ENCODE peak calls at places on chromosome 16, in four cellular contexts. Y is Caco-2, L is pancreas, J is mucosa of descending colon. F is an unnamed sample.

GRCh38 chr16:49739381-49739780 is 116.5 kb downstream of the ZNF423 start:
- DNase-seq in L (no peak), Y (no peak), J (no peak), F (no peak)

GRCh38 chr16:86887416-86887815 is 309.1 kb downstream of the FOXL1 start:
- DNase-seq in J (no peak), Y (no peak), L (no peak), F (no peak)

GRCh38 chr16:81451753-81452680 is 7.4 kb downstream of the CMIP start:
- DNase-seq in Y (no peak), L (no peak), J (peak; percentile 79), F (peak; percentile 44)

GRCh38 chr16:51393381-51394005 is 242.4 kb upstream of the SALL1 start:
- DNase-seq in L (no peak), J (no peak), Y (no peak), F (no peak)

GRCh38 chr16:67000384-67001158 is 12.2 kb downstream of the CES4A start:
- DNase-seq in Y (no peak), L (peak; percentile 79), J (peak; percentile 60), F (peak; percentile 76)

GRCh38 chr16:23333962-23334361 is 31.9 kb downstream of the SCNN1B start:
- DNase-seq in L (no peak), J (no peak), Y (no peak), F (no peak)

GRCh38 chr16:83954577-83955016 is 1.6 kb downstream of the OSGIN1 start:
- DNase-seq in Y (peak; percentile 87), L (no peak), J (peak; percentile 68), F (peak; percentile 70)

GRCh38 chr16:30104492-30104891 is 8.5 kb upstream of the YPEL3 start:
- DNase-seq in L (no peak), Y (peak; percentile 89), J (no peak), F (no peak)

DNA sequence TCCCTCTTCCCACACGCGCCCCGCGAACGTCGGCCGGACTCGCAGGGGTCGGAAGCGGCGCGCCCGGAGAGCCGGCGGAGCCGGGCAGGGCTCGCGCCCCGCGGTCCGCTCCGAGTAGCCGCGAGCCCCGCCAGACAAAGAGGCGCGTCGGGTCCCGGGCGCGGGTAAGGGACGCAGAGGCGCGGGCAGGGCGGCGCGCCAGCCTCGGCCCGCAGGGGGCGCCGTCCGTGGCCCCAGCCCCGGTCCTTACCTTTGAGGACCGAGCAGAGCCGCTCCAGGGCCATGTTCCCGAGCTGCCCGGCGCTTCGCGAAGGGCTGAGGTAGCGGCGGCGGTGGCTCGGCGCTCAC is 442 bp downstream of the NETO2 start:
- DNase-seq in J (peak; percentile 72), Y (peak; percentile 67), L (peak; percentile 80), F (peak; percentile 74)
- H3K4me3 ChIP-seq in J (peak overlapping the region; percentile 31), Y (peak overlapping the region; percentile 79), L (peak overlapping the region; percentile 39), F (peak overlapping the region; percentile 60)

GRCh38 chr16:31489616-31490584 is 7.0 kb downstream of the SLC5A2 start:
- DNase-seq in J (no peak), Y (no peak), L (no peak), F (no peak)

GRCh38 chr16:31491778-31492418 is 9.0 kb downstream of the SLC5A2 start:
- DNase-seq in J (no peak), Y (no peak), L (no peak), F (no peak)

GRCh38 chr16:31488630-31489564 is 6.0 kb downstream of the SLC5A2 start:
- DNase-seq in L (peak; percentile 70), Y (no peak), J (no peak), F (no peak)

GRCh38 chr16:31496670-31497069 is 11.5 kb downstream of the RUSF1 start:
- DNase-seq in J (no peak), Y (no peak), L (no peak), F (no peak)

DNA sequence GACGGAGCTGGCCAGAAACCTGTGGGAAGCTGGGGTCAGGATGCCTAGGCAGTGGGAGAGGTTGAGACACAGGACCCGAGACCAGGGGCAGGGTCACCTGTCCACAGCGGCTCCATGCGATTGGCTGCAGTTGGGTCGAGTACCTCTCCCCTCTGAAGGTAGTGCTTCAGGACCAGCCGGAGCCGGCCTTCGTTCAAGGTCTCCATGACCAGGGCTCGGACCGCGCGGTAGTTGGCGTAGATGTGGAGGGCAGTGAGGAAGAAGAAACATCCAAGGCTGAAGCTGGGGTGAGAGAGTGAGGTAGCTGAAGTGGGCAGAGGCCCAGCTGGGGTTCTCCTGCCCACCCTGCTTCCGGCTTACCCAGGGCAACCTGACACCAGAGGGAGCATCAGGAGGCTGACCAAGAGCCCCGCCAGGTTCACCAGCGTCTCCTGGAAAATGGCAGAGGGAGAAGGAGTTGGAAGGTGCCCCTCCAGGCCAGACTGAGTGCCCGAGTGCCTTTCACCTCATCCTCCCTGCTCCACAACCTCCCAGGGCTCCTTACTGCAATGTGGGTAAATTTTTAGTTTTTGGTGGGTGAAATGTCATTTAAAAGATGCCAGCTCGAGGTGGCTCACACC is 10.7 kb downstream of the SLC5A2 start:
- DNase-seq in Y (no peak), J (no peak), L (no peak), F (no peak)
- H3K36me3 ChIP-seq in Y (peaks cover 2% of the 10 kb centered on the region), J (no peaks in the 10 kb centered on the region), L (peaks cover 4% of the 10 kb centered on the region), F (no peaks in the 10 kb centered on the region)

GRCh38 chr16:19851476-19851875 is 33.2 kb downstream of the GPRC5B start:
- DNase-seq in L (peak; percentile 40), Y (no peak), J (no peak), F (no peak)
- H3K4me3 ChIP-seq in L (no peak overlapping the region), Y (no peak overlapping the region), J (no peak overlapping the region), F (no peak overlapping the region)

DNA sequence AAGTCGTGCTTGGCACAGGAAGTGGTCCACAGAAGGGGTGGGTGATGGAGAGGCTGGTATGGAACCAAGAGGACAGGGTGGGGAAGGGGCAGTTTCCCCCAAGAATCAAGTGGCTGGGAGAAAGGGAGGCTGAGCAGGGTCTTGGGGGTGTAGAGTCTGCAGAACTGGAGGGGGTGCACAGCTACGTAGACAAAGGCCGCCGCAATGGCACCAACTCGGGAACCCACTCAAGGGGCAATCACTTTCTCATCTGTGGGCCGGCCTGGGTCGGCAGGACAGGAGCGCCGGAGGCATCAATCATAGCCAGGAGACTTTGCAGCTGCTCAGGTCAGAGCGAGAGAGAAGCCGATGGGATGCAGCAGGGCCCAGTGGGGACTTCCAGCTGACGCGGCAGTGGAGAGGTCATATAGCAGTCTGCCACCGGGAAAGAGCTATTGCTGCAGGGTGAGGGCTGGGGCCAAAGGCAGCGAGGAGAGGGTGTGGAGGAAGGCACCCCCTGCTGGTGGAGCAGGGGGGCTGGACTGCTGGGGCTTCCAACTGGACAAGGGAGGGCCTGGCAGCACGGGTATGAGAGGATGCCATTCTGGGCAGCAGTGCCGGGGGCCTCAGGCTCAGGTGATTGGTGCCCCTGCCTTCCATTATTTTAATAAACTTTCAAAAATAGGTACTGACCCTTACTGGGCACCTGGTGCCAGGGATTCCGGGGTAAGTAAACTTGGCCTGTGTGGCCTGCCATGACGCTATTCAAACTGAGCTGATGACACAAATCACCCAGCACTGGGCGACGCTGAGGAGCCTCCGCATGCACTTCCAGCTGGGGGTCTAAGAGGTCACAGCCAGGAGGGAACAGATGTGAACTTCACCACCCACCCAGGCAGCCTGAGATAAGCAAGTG is 52.5 kb upstream of the MTSS2 start:
- DNase-seq in J (no peak), L (no peak), Y (no peak), F (no peak)
- H3K36me3 ChIP-seq in J (no peaks in the 10 kb centered on the region), L (no peaks in the 10 kb centered on the region), Y (no peaks in the 10 kb centered on the region), F (no peaks in the 10 kb centered on the region)

GRCh38 chr16:73056383-73056782 is 8.5 kb upstream of the ZFHX3 start:
- DNase-seq in J (no peak), Y (no peak), L (no peak), F (no peak)
- H3K4me3 ChIP-seq in J (no peak overlapping the region), Y (no peak overlapping the region), L (peak overlapping the region; percentile 78), F (no peak overlapping the region)

DNA sequence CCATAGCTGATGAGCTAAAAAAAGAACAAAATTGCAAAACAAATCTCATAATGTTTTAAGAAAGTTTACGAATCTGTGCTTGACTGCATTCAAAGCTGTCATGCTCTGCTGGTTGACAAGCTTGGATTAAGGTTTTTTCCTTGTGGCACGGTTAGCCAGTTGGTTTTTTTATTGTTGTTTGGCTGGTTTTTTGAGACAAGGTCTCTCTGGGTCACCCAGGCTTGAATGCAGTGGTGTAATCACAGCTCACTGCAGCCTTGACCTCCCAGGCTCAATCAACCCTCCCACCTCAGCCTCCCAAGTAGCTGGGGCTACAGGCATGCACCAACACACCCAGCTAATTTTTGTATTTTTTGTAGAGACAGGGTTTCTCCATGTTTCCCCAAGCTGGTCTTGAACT is 45.7 kb downstream of the PHKB start:
- DNase-seq in L (no peak), Y (no peak), J (no peak), F (no peak)
- H3K36me3 ChIP-seq in L (no peaks in the 10 kb centered on the region), Y (peaks cover 1% of the 10 kb centered on the region), J (peaks cover 4% of the 10 kb centered on the region), F (no peaks in the 10 kb centered on the region)

GRCh38 chr16:6600167-6600566 is 732.5 kb upstream of the RBFOX1 start:
- DNase-seq in L (no peak), Y (no peak), J (no peak), F (no peak)
- H3K4me3 ChIP-seq in L (no peak overlapping the region), Y (no peak overlapping the region), J (no peak overlapping the region), F (no peak overlapping the region)

GRCh38 chr16:1775846-1776671 is 3.1 kb upstream of the MRPS34 start:
- DNase-seq in J (no peak), L (no peak), Y (no peak), F (no peak)

GRCh38 chr16:1776991-1777374 is 4.0 kb upstream of the MRPS34 start:
- DNase-seq in L (no peak), J (no peak), Y (no peak), F (no peak)

GRCh38 chr16:1778200-1779179 is 3.9 kb downstream of the SPSB3 start:
- DNase-seq in L (no peak), J (no peak), Y (no peak), F (no peak)

GRCh38 chr16:1776672-1776955 is 3.7 kb upstream of the MRPS34 start:
- DNase-seq in L (no peak), Y (no peak), J (no peak), F (no peak)

GRCh38 chr16:1777375-1778199 is 4.7 kb upstream of the MRPS34 start:
- DNase-seq in J (no peak), Y (no peak), L (no peak), F (no peak)
- H3K36me3 ChIP-seq in J (peaks cover 8% of the 10 kb centered on the region), Y (no peaks in the 10 kb centered on the region), L (no peaks in the 10 kb centered on the region), F (no peaks in the 10 kb centered on the region)

F was measured in testis.